ENCODE peak calls at places on chromosomes 11 and 22, in ten cellular contexts. One of them, this sample, is unnamed.

GRCh38 chr22:19120829-19121630 is 1.2 kb downstream of the DGCR2 start:
- DNase-seq in foreskin keratinocyte: peak
- DNase-seq in pancreas: peak
- DNase-seq in colonic mucosa: peak
- DNase-seq in OCI-LY7: no peak
- DNase-seq in naive thymus-derived CD4-positive, alpha-beta T cell: peak
- DNase-seq in neural progenitor cell: peak
- DNase-seq in body of pancreas: peak
- DNase-seq in H9: peak
- DNase-seq in fibroblast of lung: peak
- DNase-seq in this sample: no peak

GRCh38 chr11:34162856-34163255 is 57.4 kb downstream of the NAT10 start:
- DNase-seq in foreskin keratinocyte: no peak
- DNase-seq in pancreas: no peak
- DNase-seq in colonic mucosa: no peak
- DNase-seq in OCI-LY7: no peak
- DNase-seq in naive thymus-derived CD4-positive, alpha-beta T cell: no peak
- DNase-seq in neural progenitor cell: no peak
- DNase-seq in body of pancreas: no peak
- DNase-seq in H9: no peak
- DNase-seq in fibroblast of lung: no peak
- DNase-seq in this sample: no peak

GRCh38 chr22:26479043-26479791 is 4.4 kb downstream of the HPS4 start:
- DNase-seq in foreskin keratinocyte: no peak
- DNase-seq in pancreas: no peak
- DNase-seq in colonic mucosa: no peak
- DNase-seq in OCI-LY7: peak
- DNase-seq in naive thymus-derived CD4-positive, alpha-beta T cell: no peak
- DNase-seq in neural progenitor cell: no peak
- DNase-seq in body of pancreas: no peak
- DNase-seq in H9: no peak
- DNase-seq in fibroblast of lung: no peak
- DNase-seq in this sample: no peak

GRCh38 chr22:39679652-39680051 is 109.1 kb downstream of the CACNA1I start:
- DNase-seq in foreskin keratinocyte: no peak
- DNase-seq in pancreas: no peak
- DNase-seq in colonic mucosa: no peak
- DNase-seq in OCI-LY7: no peak
- DNase-seq in naive thymus-derived CD4-positive, alpha-beta T cell: no peak
- DNase-seq in neural progenitor cell: no peak
- DNase-seq in body of pancreas: no peak
- DNase-seq in H9: no peak
- DNase-seq in fibroblast of lung: no peak
- DNase-seq in this sample: no peak

GRCh38 chr22:45101828-45102227 is 61.9 kb upstream of the NUP50 start:
- DNase-seq in foreskin keratinocyte: peak
- DNase-seq in pancreas: peak
- DNase-seq in colonic mucosa: peak
- DNase-seq in OCI-LY7: peak
- DNase-seq in naive thymus-derived CD4-positive, alpha-beta T cell: peak
- DNase-seq in neural progenitor cell: peak
- DNase-seq in body of pancreas: no peak
- DNase-seq in H9: peak
- DNase-seq in fibroblast of lung: peak
- DNase-seq in this sample: no peak

GRCh38 chr11:71116435-71117040 is 135.8 kb downstream of the SHANK2 start:
- DNase-seq in foreskin keratinocyte: no peak
- DNase-seq in pancreas: no peak
- DNase-seq in colonic mucosa: no peak
- DNase-seq in OCI-LY7: peak
- DNase-seq in naive thymus-derived CD4-positive, alpha-beta T cell: no peak
- DNase-seq in neural progenitor cell: no peak
- DNase-seq in body of pancreas: no peak
- DNase-seq in H9: no peak
- DNase-seq in fibroblast of lung: no peak
- DNase-seq in this sample: no peak

GRCh38 chr11:112834277-112834755 is 126.9 kb upstream of the NCAM1 start:
- DNase-seq in foreskin keratinocyte: no peak
- DNase-seq in pancreas: peak
- DNase-seq in colonic mucosa: no peak
- DNase-seq in OCI-LY7: no peak
- DNase-seq in naive thymus-derived CD4-positive, alpha-beta T cell: no peak
- DNase-seq in neural progenitor cell: no peak
- DNase-seq in body of pancreas: peak
- DNase-seq in H9: no peak
- DNase-seq in fibroblast of lung: peak
- DNase-seq in this sample: no peak

GRCh38 chr11:9660886-9661285 is 3.0 kb upstream of the SWAP70 start:
- DNase-seq in foreskin keratinocyte: no peak
- DNase-seq in pancreas: no peak
- DNase-seq in colonic mucosa: no peak
- DNase-seq in OCI-LY7: no peak
- DNase-seq in naive thymus-derived CD4-positive, alpha-beta T cell: no peak
- DNase-seq in neural progenitor cell: no peak
- DNase-seq in body of pancreas: no peak
- DNase-seq in H9: no peak
- DNase-seq in fibroblast of lung: no peak
- DNase-seq in this sample: no peak

GRCh38 chr11:124209824-124210357 is 26.7 kb downstream of the OR10D3 start:
- DNase-seq in foreskin keratinocyte: no peak
- DNase-seq in pancreas: no peak
- DNase-seq in colonic mucosa: no peak
- DNase-seq in OCI-LY7: no peak
- DNase-seq in naive thymus-derived CD4-positive, alpha-beta T cell: no peak
- DNase-seq in neural progenitor cell: no peak
- DNase-seq in body of pancreas: no peak
- DNase-seq in H9: no peak
- DNase-seq in fibroblast of lung: no peak
- DNase-seq in this sample: no peak

GRCh38 chr11:33723238-33723881 is 12.9 kb downstream of the CD59 start:
- DNase-seq in foreskin keratinocyte: peak
- DNase-seq in pancreas: no peak
- DNase-seq in colonic mucosa: no peak
- DNase-seq in OCI-LY7: no peak
- DNase-seq in naive thymus-derived CD4-positive, alpha-beta T cell: no peak
- DNase-seq in neural progenitor cell: no peak
- DNase-seq in body of pancreas: no peak
- DNase-seq in H9: no peak
- DNase-seq in fibroblast of lung: peak
- DNase-seq in this sample: no peak

GRCh38 chr11:73227571-73228211 is 9.6 kb downstream of the P2RY2 start:
- DNase-seq in foreskin keratinocyte: peak
- DNase-seq in pancreas: peak
- DNase-seq in colonic mucosa: peak
- DNase-seq in OCI-LY7: no peak
- DNase-seq in naive thymus-derived CD4-positive, alpha-beta T cell: no peak
- DNase-seq in neural progenitor cell: no peak
- DNase-seq in body of pancreas: peak
- DNase-seq in H9: peak
- DNase-seq in fibroblast of lung: no peak
- DNase-seq in this sample: peak

DNA sequence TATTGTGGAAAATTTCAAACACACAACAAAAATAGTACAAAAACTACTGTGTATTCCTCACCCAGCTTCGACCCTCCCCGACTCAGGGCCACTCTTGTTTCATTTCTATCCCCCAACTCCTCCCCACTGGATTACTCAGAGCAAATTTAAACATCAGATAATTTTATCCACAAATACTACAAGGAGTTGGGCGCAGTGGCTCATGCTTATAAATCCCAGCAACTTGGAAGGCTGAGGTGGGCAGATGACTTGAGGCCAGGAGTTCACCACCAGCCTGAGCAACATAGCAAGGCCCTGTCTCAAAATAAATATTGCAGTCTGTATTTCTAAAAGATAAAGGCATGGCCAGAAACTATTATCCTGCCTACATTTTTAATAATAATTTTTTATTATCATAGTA is 39.9 kb downstream of the LRRC32 start:
- DNase-seq in foreskin keratinocyte: no peak
- DNase-seq in pancreas: no peak
- DNase-seq in colonic mucosa: no peak
- DNase-seq in OCI-LY7: no peak
- DNase-seq in naive thymus-derived CD4-positive, alpha-beta T cell: no peak
- DNase-seq in neural progenitor cell: no peak
- DNase-seq in body of pancreas: no peak
- DNase-seq in H9: no peak
- DNase-seq in fibroblast of lung: no peak
- DNase-seq in this sample: no peak
- H3K27ac ChIP-seq in foreskin keratinocyte: no peak
- H3K27ac ChIP-seq in pancreas: no peak
- H3K27ac ChIP-seq in colonic mucosa: peak
- H3K27ac ChIP-seq in OCI-LY7: no peak
- H3K27ac ChIP-seq in naive thymus-derived CD4-positive, alpha-beta T cell: no peak
- H3K27ac ChIP-seq in neural progenitor cell: no peak
- H3K27ac ChIP-seq in body of pancreas: no peak
- H3K27ac ChIP-seq in H9: no peak
- H3K27ac ChIP-seq in fibroblast of lung: peak
- H3K27ac ChIP-seq in this sample: no peak

DNA sequence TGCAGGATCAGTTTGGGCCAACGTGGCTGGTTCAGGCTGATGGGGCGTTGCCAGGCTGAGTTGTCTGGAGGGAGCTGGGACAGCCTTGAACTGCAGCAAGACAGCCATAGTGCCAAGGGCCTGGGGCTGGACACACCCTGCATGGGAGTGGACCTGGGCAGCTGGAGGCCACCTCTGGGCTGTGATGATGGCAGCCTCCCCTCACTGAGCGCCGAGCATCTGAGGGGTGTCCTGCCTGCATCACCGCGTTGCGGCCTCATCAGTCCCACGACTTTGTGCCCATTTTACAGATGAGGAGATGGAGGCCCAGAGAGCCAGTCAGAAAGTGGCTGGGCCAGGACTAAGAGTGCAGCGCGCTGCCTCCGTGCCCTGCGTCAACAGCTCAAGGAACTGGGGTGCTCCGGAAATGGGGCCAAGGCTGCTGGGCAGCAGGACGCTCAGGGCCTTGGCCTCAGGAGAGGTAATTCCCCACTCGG is 590 bp upstream of the TSPO start:
- DNase-seq in foreskin keratinocyte: no peak
- DNase-seq in pancreas: no peak
- DNase-seq in colonic mucosa: no peak
- DNase-seq in OCI-LY7: no peak
- DNase-seq in naive thymus-derived CD4-positive, alpha-beta T cell: no peak
- DNase-seq in neural progenitor cell: no peak
- DNase-seq in body of pancreas: no peak
- DNase-seq in H9: peak
- DNase-seq in fibroblast of lung: no peak
- DNase-seq in this sample: no peak
- H3K27ac ChIP-seq in foreskin keratinocyte: no peak
- H3K27ac ChIP-seq in pancreas: peak
- H3K27ac ChIP-seq in colonic mucosa: peak
- H3K27ac ChIP-seq in OCI-LY7: no peak
- H3K27ac ChIP-seq in naive thymus-derived CD4-positive, alpha-beta T cell: peak
- H3K27ac ChIP-seq in neural progenitor cell: no peak
- H3K27ac ChIP-seq in body of pancreas: peak
- H3K27ac ChIP-seq in H9: no peak
- H3K27ac ChIP-seq in fibroblast of lung: no peak
- H3K27ac ChIP-seq in this sample: peak

GRCh38 chr11:78268516-78269410 is 80.0 kb downstream of the USP35 start:
- DNase-seq in foreskin keratinocyte: no peak
- DNase-seq in pancreas: no peak
- DNase-seq in colonic mucosa: no peak
- DNase-seq in OCI-LY7: no peak
- DNase-seq in naive thymus-derived CD4-positive, alpha-beta T cell: no peak
- DNase-seq in neural progenitor cell: no peak
- DNase-seq in body of pancreas: no peak
- DNase-seq in H9: no peak
- DNase-seq in fibroblast of lung: peak
- DNase-seq in this sample: no peak
- H3K27ac ChIP-seq in foreskin keratinocyte: no peak
- H3K27ac ChIP-seq in pancreas: no peak
- H3K27ac ChIP-seq in colonic mucosa: peak
- H3K27ac ChIP-seq in OCI-LY7: no peak
- H3K27ac ChIP-seq in naive thymus-derived CD4-positive, alpha-beta T cell: no peak
- H3K27ac ChIP-seq in neural progenitor cell: no peak
- H3K27ac ChIP-seq in body of pancreas: no peak
- H3K27ac ChIP-seq in H9: no peak
- H3K27ac ChIP-seq in fibroblast of lung: no peak
- H3K27ac ChIP-seq in this sample: no peak

GRCh38 chr11:82979824-82980223 is 78.3 kb downstream of the DDIAS start:
- DNase-seq in foreskin keratinocyte: no peak
- DNase-seq in pancreas: no peak
- DNase-seq in colonic mucosa: no peak
- DNase-seq in OCI-LY7: no peak
- DNase-seq in naive thymus-derived CD4-positive, alpha-beta T cell: no peak
- DNase-seq in neural progenitor cell: no peak
- DNase-seq in body of pancreas: no peak
- DNase-seq in H9: no peak
- DNase-seq in fibroblast of lung: no peak
- DNase-seq in this sample: no peak

GRCh38 chr11:82976786-82977185 is 75.2 kb downstream of the DDIAS start:
- DNase-seq in foreskin keratinocyte: no peak
- DNase-seq in pancreas: no peak
- DNase-seq in colonic mucosa: no peak
- DNase-seq in OCI-LY7: peak
- DNase-seq in naive thymus-derived CD4-positive, alpha-beta T cell: no peak
- DNase-seq in neural progenitor cell: no peak
- DNase-seq in body of pancreas: no peak
- DNase-seq in H9: no peak
- DNase-seq in fibroblast of lung: no peak
- DNase-seq in this sample: no peak

GRCh38 chr11:82980947-82981346 is 79.4 kb downstream of the DDIAS start:
- DNase-seq in foreskin keratinocyte: no peak
- DNase-seq in pancreas: no peak
- DNase-seq in colonic mucosa: no peak
- DNase-seq in OCI-LY7: no peak
- DNase-seq in naive thymus-derived CD4-positive, alpha-beta T cell: no peak
- DNase-seq in neural progenitor cell: no peak
- DNase-seq in body of pancreas: no peak
- DNase-seq in H9: no peak
- DNase-seq in fibroblast of lung: no peak
- DNase-seq in this sample: no peak

GRCh38 chr11:82980292-82980691 is 78.8 kb downstream of the DDIAS start:
- DNase-seq in foreskin keratinocyte: peak
- DNase-seq in pancreas: no peak
- DNase-seq in colonic mucosa: no peak
- DNase-seq in OCI-LY7: no peak
- DNase-seq in naive thymus-derived CD4-positive, alpha-beta T cell: no peak
- DNase-seq in neural progenitor cell: no peak
- DNase-seq in body of pancreas: no peak
- DNase-seq in H9: no peak
- DNase-seq in fibroblast of lung: peak
- DNase-seq in this sample: peak

DNA sequence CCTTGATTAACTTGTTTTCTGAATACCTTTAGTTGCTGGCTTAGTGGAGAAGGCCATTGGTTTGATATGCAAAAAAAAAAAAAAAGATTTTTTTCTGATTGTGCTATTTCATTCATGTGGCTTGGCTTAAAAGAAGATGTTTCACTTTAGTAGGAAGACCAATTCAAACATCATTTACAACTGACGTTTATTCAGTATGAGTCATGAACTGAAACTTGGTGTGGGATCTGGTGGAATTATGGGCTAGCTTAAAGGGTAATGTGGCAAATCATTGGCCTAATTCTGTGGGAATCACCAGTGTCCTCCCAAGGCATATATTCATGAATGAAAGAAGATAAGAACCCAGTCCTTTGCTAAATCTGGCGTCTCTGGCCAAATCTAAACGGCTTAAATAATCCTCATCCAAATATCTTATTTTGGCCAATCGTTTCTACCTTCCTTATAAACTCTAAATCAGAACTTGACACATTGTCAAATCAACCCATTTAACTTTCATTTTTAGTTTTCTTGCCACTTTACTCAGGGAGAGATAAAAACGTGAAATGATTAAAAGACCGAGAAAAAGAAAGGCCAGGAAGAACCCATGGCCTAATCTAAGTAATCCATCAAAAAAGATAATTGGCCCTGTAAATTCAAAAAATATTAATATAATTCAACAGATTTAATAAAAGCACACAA is 77.0 kb downstream of the DDIAS start:
- DNase-seq in foreskin keratinocyte: peak
- DNase-seq in pancreas: no peak
- DNase-seq in colonic mucosa: no peak
- DNase-seq in OCI-LY7: no peak
- DNase-seq in naive thymus-derived CD4-positive, alpha-beta T cell: no peak
- DNase-seq in neural progenitor cell: no peak
- DNase-seq in body of pancreas: no peak
- DNase-seq in H9: no peak
- DNase-seq in fibroblast of lung: peak
- DNase-seq in this sample: peak
- H3K27ac ChIP-seq in foreskin keratinocyte: peak
- H3K27ac ChIP-seq in pancreas: no peak
- H3K27ac ChIP-seq in colonic mucosa: no peak
- H3K27ac ChIP-seq in OCI-LY7: no peak
- H3K27ac ChIP-seq in naive thymus-derived CD4-positive, alpha-beta T cell: no peak
- H3K27ac ChIP-seq in neural progenitor cell: no peak
- H3K27ac ChIP-seq in body of pancreas: no peak
- H3K27ac ChIP-seq in H9: no peak
- H3K27ac ChIP-seq in fibroblast of lung: peak
- H3K27ac ChIP-seq in this sample: peak

This sample was measured in epithelial cell of prostate.